ENCODE peak calls at places on chromosomes 6 and 20, in nine cellular contexts. T, D, H, P, S, F, Q, Z and K are unnamed samples.

GRCh38 chr20:31679357-31680285 is 41.9 kb downstream of the COX4I2 start:
- DNase-seq in S (no peak), Z (no peak), T (no peak), F (no peak), P (no peak), H (no peak), Q (no peak), D (no peak), K (no peak)

GRCh38 chr6:75315978-75316377 is 31.4 kb upstream of the TMEM30A start:
- DNase-seq in Z (no peak), T (no peak), P (no peak), D (no peak), S (no peak), H (no peak), Q (no peak), F (no peak), K (no peak)

GRCh38 chr20:54468082-54468481 is 7.3 kb upstream of the DOK5 start:
- DNase-seq in Q (no peak), T (no peak), Z (no peak), D (peak; percentile 38), P (peak; percentile 36), H (no peak), S (no peak), F (no peak), K (no peak)

GRCh38 chr6:6749791-6750434 is 161.4 kb downstream of the LY86 start:
- DNase-seq in T (peak; percentile 74), F (peak; percentile 81), H (no peak), D (peak; percentile 89), Z (no peak), S (peak; percentile 35), P (peak; percentile 54), Q (no peak), K (no peak)

GRCh38 chr6:158769696-158770446 is 49.3 kb downstream of the EZR start:
- DNase-seq in D (peak; percentile 16), P (peak; percentile 53), Q (no peak), T (peak; percentile 46), S (no peak), F (no peak), H (peak; percentile 11), Z (no peak), K (peak; percentile 56)

GRCh38 chr20:7967199-7967844 is 27.1 kb upstream of the HAO1 start:
- DNase-seq in P (no peak), D (peak; percentile 82), S (no peak), T (no peak), F (no peak), Q (no peak), Z (peak; percentile 4), H (no peak), K (no peak)

GRCh38 chr20:48275737-48276342 is 490.6 kb upstream of the SULF2 start:
- DNase-seq in D (peak; percentile 37), T (peak; percentile 38), Q (no peak), Z (no peak), H (no peak), P (no peak), S (no peak), F (no peak), K (no peak)

GRCh38 chr20:36604952-36605308 is 649 bp upstream of the RAB5IF start:
- DNase-seq in Q (peak; percentile 90), D (peak; percentile 20), P (no peak), Z (no peak), F (no peak), T (no peak), S (no peak), H (no peak), K (no peak)